ENCODE peak calls at places on chromosomes 16 and 17, in ten cellular contexts. S is dorsolateral prefrontal cortex, H is type B pancreatic cell, A is mesothelial cell of epicardium, N is psoas muscle, V is RWPE1, R is AG09319, B is choroid plexus epithelial cell, M is body of pancreas, I is A549. J is an unnamed sample.

GRCh38 chr16:86403541-86404163 is 106.7 kb upstream of the FOXF1 start:
- DNase-seq in S (no peak), H (no peak), A (no peak), N (no peak), V (no peak), R (no peak), B (no peak), M (no peak), I (no peak), J (no peak)

GRCh38 chr16:1188781-1189189 is 35.9 kb downstream of the CACNA1H start:
- DNase-seq in S (no peak), H (peak), A (peak), N (no peak), V (peak), R (no peak), B (peak), M (peak), I (no peak), J (peak)

GRCh38 chr17:77233635-77234334 is 93.0 kb downstream of the SEC14L1 start:
- DNase-seq in S (peak), H (no peak), A (no peak), N (no peak), V (peak), R (no peak), B (peak), M (no peak), I (peak), J (peak)

GRCh38 chr16:4323071-4323844 is 7.4 kb downstream of the GLIS2 start:
- DNase-seq in S (no peak), H (no peak), A (no peak), N (peak), V (peak), R (no peak), B (no peak), M (peak), I (no peak), J (peak)

GRCh38 chr17:16352303-16352837 is 899 bp downstream of the CENPV start:
- DNase-seq in S (peak), H (peak), A (peak), N (peak), V (peak), R (no peak), B (peak), M (peak), I (peak), J (peak)

GRCh38 chr17:50599606-50600005 is 35.1 kb upstream of the ABCC3 start:
- DNase-seq in S (no peak), H (no peak), A (no peak), N (no peak), V (no peak), R (no peak), B (no peak), M (no peak), I (no peak), J (no peak)

GRCh38 chr17:3980381-3980975 is 16.2 kb upstream of the ATP2A3 start:
- DNase-seq in S (no peak), H (no peak), A (no peak), N (peak), V (no peak), R (no peak), B (no peak), M (no peak), I (no peak), J (no peak)

GRCh38 chr17:75740215-75740614 is 19.0 kb downstream of the ITGB4 start:
- DNase-seq in S (no peak), H (no peak), A (no peak), N (no peak), V (no peak), R (no peak), B (no peak), M (no peak), I (no peak), J (no peak)

GRCh38 chr17:63641678-63642077 is 19.5 kb downstream of the MAP3K3 start:
- DNase-seq in S (no peak), H (no peak), A (no peak), N (no peak), V (no peak), R (no peak), B (no peak), M (peak), I (no peak), J (no peak)

GRCh38 chr17:76451480-76451879 is 1.5 kb downstream of the UBE2O start:
- DNase-seq in S (no peak), H (no peak), A (no peak), N (no peak), V (no peak), R (no peak), B (no peak), M (no peak), I (no peak), J (no peak)

GRCh38 chr17:66522591-66523272 is 220.3 kb downstream of the PRKCA start:
- DNase-seq in S (no peak), H (no peak), A (no peak), N (no peak), V (no peak), R (no peak), B (no peak), M (no peak), I (no peak), J (no peak)

GRCh38 chr17:30296499-30297038 is 4.8 kb upstream of the BLMH start:
- DNase-seq in S (no peak), H (no peak), A (no peak), N (no peak), V (no peak), R (no peak), B (no peak), M (no peak), I (no peak), J (no peak)

GRCh38 chr17:30302241-30302640 is 10.5 kb upstream of the BLMH start:
- DNase-seq in S (no peak), H (no peak), A (no peak), N (no peak), V (no peak), R (no peak), B (no peak), M (no peak), I (no peak), J (peak)

GRCh38 chr17:30300803-30301202 is 9.1 kb upstream of the BLMH start:
- DNase-seq in S (no peak), H (no peak), A (no peak), N (no peak), V (no peak), R (no peak), B (no peak), M (no peak), I (no peak), J (no peak)

GRCh38 chr17:30297715-30298114 is 6.0 kb upstream of the BLMH start:
- DNase-seq in S (no peak), H (no peak), A (no peak), N (no peak), V (no peak), R (no peak), B (no peak), M (no peak), I (no peak), J (no peak)

GRCh38 chr17:30299000-30299399 is 7.3 kb upstream of the BLMH start:
- DNase-seq in S (no peak), H (no peak), A (no peak), N (no peak), V (no peak), R (no peak), B (peak), M (no peak), I (no peak), J (no peak)
- TF ChIP-seq CTCF in S (no peak), H (peak), A (no peak), N (no peak), V (no peak), R (peak), B (peak), M (peak), I (peak), J (peak)

GRCh38 chr16:50450957-50451356 is 82.2 kb upstream of the BRD7 start:
- DNase-seq in S (no peak), H (no peak), A (no peak), N (no peak), V (no peak), R (no peak), B (no peak), M (no peak), I (no peak), J (no peak)

GRCh38 chr16:50446861-50447260 is 78.1 kb upstream of the BRD7 start:
- DNase-seq in S (peak), H (no peak), A (no peak), N (no peak), V (no peak), R (no peak), B (no peak), M (no peak), I (no peak), J (no peak)

GRCh38 chr16:50449800-50450199 is 81.0 kb upstream of the BRD7 start:
- DNase-seq in S (peak), H (no peak), A (no peak), N (no peak), V (no peak), R (no peak), B (no peak), M (no peak), I (no peak), J (no peak)

GRCh38 chr16:50448981-50449380 is 80.2 kb upstream of the BRD7 start:
- DNase-seq in S (peak), H (no peak), A (no peak), N (no peak), V (no peak), R (no peak), B (no peak), M (no peak), I (no peak), J (no peak)

GRCh38 chr16:50448522-50448921 is 79.7 kb upstream of the BRD7 start:
- DNase-seq in S (no peak), H (no peak), A (no peak), N (no peak), V (peak), R (no peak), B (no peak), M (peak), I (no peak), J (peak)
- TF ChIP-seq CTCF in S (no peak), H (peak), A (no peak), N (no peak), V (no peak), R (no peak), B (no peak), M (no peak), I (no peak), J (no peak)

DNA sequence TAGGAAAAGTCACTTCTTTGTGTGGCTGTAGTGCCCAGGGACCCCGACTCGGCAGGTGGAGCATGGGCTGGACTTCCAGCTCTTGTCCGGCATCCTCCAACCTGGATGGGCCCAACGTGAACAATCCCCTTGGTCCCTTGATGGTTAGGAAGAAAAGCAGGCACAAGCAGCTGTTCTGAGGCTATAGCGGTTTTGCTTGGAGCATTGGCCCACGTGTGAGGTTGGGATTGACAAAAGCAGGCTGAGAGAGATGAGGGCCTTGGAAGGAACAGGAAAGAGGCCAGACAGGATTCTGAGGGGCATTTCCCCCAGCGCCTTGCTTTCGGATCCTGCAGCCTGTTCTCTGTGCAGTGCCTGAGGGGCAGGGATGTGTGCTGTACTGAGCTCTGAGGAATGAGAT is 28.1 kb downstream of the SCNN1B start:
- DNase-seq in S (no peak), H (no peak), A (no peak), N (no peak), V (no peak), R (no peak), B (no peak), M (no peak), I (no peak), J (no peak)
- TF ChIP-seq CTCF in S (no peak), H (no peak), A (no peak), N (no peak), V (no peak), R (no peak), B (no peak), M (no peak), I (no peak), J (no peak)

GRCh38 chr16:67864594-67864993 is 8.3 kb upstream of the EDC4 start:
- DNase-seq in S (no peak), H (no peak), A (no peak), N (no peak), V (no peak), R (no peak), B (no peak), M (no peak), I (no peak), J (no peak)

GRCh38 chr16:67868290-67868689 is 4.6 kb upstream of the EDC4 start:
- DNase-seq in S (peak), H (no peak), A (no peak), N (no peak), V (no peak), R (no peak), B (no peak), M (peak), I (no peak), J (no peak)

GRCh38 chr16:67861877-67862276 is 11.0 kb upstream of the EDC4 start:
- DNase-seq in S (no peak), H (no peak), A (no peak), N (no peak), V (no peak), R (no peak), B (no peak), M (no peak), I (no peak), J (no peak)

GRCh38 chr16:67862623-67863583 is 9.9 kb upstream of the EDC4 start:
- DNase-seq in S (peak), H (no peak), A (no peak), N (peak), V (no peak), R (no peak), B (peak), M (no peak), I (no peak), J (no peak)

DNA sequence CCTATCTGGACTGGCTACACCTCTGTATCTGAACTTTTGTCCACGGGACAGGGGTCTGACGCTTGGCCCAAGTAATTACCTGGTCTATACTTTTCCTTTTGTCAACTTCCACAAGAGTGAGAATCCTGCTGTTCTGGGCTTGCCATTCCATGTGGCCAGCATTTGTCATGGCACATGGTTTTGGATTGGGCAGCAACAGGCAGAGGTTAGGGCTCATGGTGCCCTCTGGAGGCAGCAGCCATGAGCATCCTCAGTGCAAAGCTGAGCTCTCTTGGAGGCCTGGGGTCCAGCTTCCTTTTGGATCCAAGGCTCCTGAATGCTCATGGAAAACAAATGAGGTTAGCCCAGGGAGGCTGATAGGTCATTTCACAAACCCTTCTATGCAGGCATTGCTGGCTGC is 7.5 kb upstream of the EDC4 start:
- DNase-seq in S (no peak), H (no peak), A (no peak), N (peak), V (no peak), R (no peak), B (peak), M (peak), I (peak), J (peak)
- TF ChIP-seq CTCF in S (no peak), H (peak), A (no peak), N (no peak), V (no peak), R (peak), B (peak), M (peak), I (peak), J (peak)

DNA sequence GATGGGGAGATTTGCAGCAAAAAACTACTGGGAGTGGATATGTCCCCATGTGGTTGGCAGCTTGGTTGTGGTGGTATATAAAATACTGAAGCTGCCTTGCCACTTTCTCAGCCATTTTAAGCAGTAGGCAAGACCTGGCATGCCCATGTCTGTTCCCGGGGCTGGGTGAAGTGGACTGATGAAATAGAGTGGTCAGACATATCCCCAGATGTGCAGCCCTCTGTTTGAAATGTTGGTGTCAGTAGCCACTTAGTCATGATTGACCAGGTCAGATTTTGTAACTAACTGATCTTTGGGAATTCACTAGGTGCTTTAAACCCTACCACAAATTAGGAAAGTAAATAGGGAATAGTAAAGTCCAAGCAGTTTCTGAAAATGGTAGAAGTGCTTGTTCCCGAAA is 151.6 kb downstream of the PHKB start:
- DNase-seq in S (no peak), H (no peak), A (no peak), N (no peak), V (peak), R (no peak), B (peak), M (no peak), I (no peak), J (no peak)
- TF ChIP-seq CTCF in S (no peak), H (no peak), A (no peak), N (no peak), V (no peak), R (no peak), B (no peak), M (no peak), I (no peak), J (no peak)

J was measured in Calu3.